ENCODE peak calls at places on chromosomes 3 and 15, in six cellular contexts. L is aorta, J is fibroblast of lung, D is left ventricle myocardium inferior, S is neural progenitor cell, Q is RWPE1. P is an unnamed sample.

GRCh38 chr3:181808053-181808452 is 96.3 kb downstream of the SOX2 start:
- DNase-seq in Q (no peak), J (no peak), S (no peak), L (no peak), D (no peak), P (no peak)

GRCh38 chr3:149999421-149999820 is 28.7 kb upstream of the PFN2 start:
- DNase-seq in S (no peak), D (no peak), L (no peak), J (no peak), Q (no peak), P (no peak)

GRCh38 chr15:52362497-52362896 is 66.9 kb upstream of the MYO5C start:
- DNase-seq in J (peak), D (no peak), S (no peak), L (no peak), Q (no peak), P (no peak)

GRCh38 chr15:33865416-33865815 is 102.9 kb upstream of the CHRM5 start:
- DNase-seq in S (no peak), L (no peak), D (no peak), J (peak), Q (no peak), P (no peak)

GRCh38 chr3:39780352-39780751 is 29.1 kb upstream of the MYRIP start:
- DNase-seq in Q (no peak), D (no peak), L (no peak), J (no peak), S (peak), P (no peak)

GRCh38 chr3:141938011-141938350 is 61.5 kb downstream of the ATP1B3 start:
- DNase-seq in J (no peak), L (peak), S (no peak), D (no peak), Q (no peak), P (no peak)

GRCh38 chr3:183357564-183358079 is 70.8 kb downstream of the MCF2L2 start:
- DNase-seq in J (no peak), Q (no peak), S (no peak), D (no peak), L (no peak), P (no peak)

GRCh38 chr3:184774996-184775715 is 36.8 kb upstream of the VPS8 start:
- DNase-seq in J (no peak), L (peak), D (no peak), S (no peak), Q (no peak), P (no peak)

GRCh38 chr15:88740356-88740755 is 62.9 kb upstream of the ACAN start:
- DNase-seq in D (no peak), S (no peak), Q (no peak), L (no peak), J (no peak), P (no peak)

GRCh38 chr3:75015280-75015679 is 400.8 kb upstream of the CNTN3 start:
- DNase-seq in S (no peak), D (no peak), J (no peak), L (no peak), Q (no peak), P (no peak)

GRCh38 chr15:48370460-48370859 is 39.2 kb downstream of the DUT start:
- DNase-seq in S (no peak), Q (no peak), L (no peak), D (no peak), J (peak), P (no peak)

GRCh38 chr3:13584901-13585300 is 36.0 kb downstream of the FBLN2 start:
- DNase-seq in S (no peak), J (no peak), L (peak), Q (no peak), D (no peak), P (no peak)

GRCh38 chr3:13588971-13589370 is 40.0 kb downstream of the FBLN2 start:
- DNase-seq in L (no peak), Q (no peak), D (no peak), S (no peak), J (no peak), P (no peak)

GRCh38 chr3:13584427-13584891 is 35.5 kb downstream of the FBLN2 start:
- DNase-seq in Q (no peak), S (no peak), L (no peak), J (no peak), D (no peak), P (no peak)

GRCh38 chr3:13588221-13588701 is 39.3 kb downstream of the FBLN2 start:
- DNase-seq in S (no peak), L (no peak), D (no peak), Q (no peak), J (no peak), P (no peak)

GRCh38 chr3:13587442-13587841 is 38.5 kb downstream of the FBLN2 start:
- DNase-seq in D (no peak), J (no peak), Q (no peak), S (no peak), L (no peak), P (no peak)
- H3K27ac ChIP-seq in D (no peak), J (no peak), Q (no peak), S (no peak), L (no peak), P (no peak)

GRCh38 chr15:56653082-56653481 is 80.2 kb downstream of the ZNF280D start:
- DNase-seq in Q (no peak), D (no peak), S (no peak), J (no peak), L (no peak), P (no peak)

GRCh38 chr15:56654624-56655023 is 78.7 kb downstream of the ZNF280D start:
- DNase-seq in L (no peak), J (peak), D (no peak), Q (no peak), S (no peak), P (no peak)

GRCh38 chr15:56659197-56659596 is 74.1 kb downstream of the ZNF280D start:
- DNase-seq in Q (no peak), L (no peak), J (no peak), D (no peak), S (no peak), P (no peak)

GRCh38 chr15:56653787-56654186 is 79.5 kb downstream of the ZNF280D start:
- DNase-seq in Q (no peak), S (no peak), D (no peak), J (no peak), L (no peak), P (no peak)

GRCh38 chr15:56654216-56654615 is 79.1 kb downstream of the ZNF280D start:
- DNase-seq in S (no peak), J (no peak), L (no peak), D (no peak), Q (no peak), P (no peak)
- H3K27ac ChIP-seq in S (no peak), J (no peak), L (no peak), D (no peak), Q (no peak), P (no peak)

GRCh38 chr15:39287322-39288195 is 293.3 kb upstream of the THBS1 start:
- DNase-seq in Q (peak), J (peak), L (no peak), D (no peak), S (no peak), P (no peak)

GRCh38 chr15:39285066-39285465 is 295.8 kb upstream of the THBS1 start:
- DNase-seq in D (no peak), S (no peak), Q (no peak), L (no peak), J (peak), P (no peak)

GRCh38 chr15:39283531-39283930 is 297.3 kb upstream of the THBS1 start:
- DNase-seq in S (no peak), Q (no peak), J (peak), L (no peak), D (no peak), P (no peak)

GRCh38 chr15:39285663-39286062 is 295.2 kb upstream of the THBS1 start:
- DNase-seq in Q (no peak), L (no peak), S (no peak), D (no peak), J (no peak), P (no peak)

DNA sequence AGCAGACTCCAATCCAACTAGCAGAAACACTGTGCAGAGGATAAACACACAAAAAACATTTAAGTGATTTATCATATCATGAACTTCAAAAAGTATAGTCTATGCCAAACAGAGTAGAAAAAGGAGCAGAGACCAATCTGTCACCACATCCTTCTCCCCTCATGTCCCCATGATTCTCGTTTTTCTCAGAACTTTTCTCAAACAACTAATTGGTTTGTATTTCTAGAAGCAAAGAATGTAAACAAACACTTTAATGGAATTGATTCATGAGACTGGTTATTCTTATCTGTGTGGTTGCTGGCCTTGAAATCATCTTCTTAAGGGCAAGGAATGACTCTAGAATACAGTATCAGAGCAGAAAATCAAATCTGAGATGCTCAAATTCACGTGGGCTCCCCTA is 294.2 kb upstream of the THBS1 start:
- DNase-seq in Q (no peak), J (peak), L (no peak), S (no peak), D (no peak), P (no peak)
- H3K27ac ChIP-seq in Q (no peak), J (no peak), L (no peak), S (no peak), D (no peak), P (no peak)

GRCh38 chr3:108208831-108209230 is 13.4 kb downstream of the IFT57 start:
- DNase-seq in S (no peak), Q (no peak), L (no peak), J (no peak), D (no peak), P (no peak)

GRCh38 chr3:108209579-108209978 is 12.6 kb downstream of the IFT57 start:
- DNase-seq in J (no peak), Q (no peak), L (no peak), D (no peak), S (no peak), P (no peak)
- H3K27ac ChIP-seq in J (no peak), Q (no peak), L (no peak), D (no peak), S (no peak), P (no peak)

DNA sequence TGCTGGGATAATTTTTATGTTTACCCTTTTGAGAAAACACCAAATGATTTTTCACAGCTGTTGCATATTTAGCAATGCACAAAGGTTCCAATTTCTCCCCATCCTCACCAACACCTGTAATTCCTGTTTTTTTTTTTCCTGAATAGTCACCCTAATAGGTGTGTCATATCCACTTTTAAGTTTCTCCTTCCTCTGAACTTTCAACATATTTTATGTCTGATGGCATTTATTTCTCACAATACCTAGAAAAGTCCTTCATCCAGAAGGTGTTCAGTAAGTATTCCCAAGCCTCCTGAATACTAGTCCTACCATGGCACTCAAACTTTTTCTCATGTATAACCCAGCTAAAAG is 1.5 kb downstream of the RPL24 start:
- DNase-seq in D (no peak), Q (no peak), S (no peak), J (no peak), L (no peak), P (no peak)
- H3K27ac ChIP-seq in D (peak), Q (no peak), S (no peak), J (peak), L (no peak), P (no peak)

DNA sequence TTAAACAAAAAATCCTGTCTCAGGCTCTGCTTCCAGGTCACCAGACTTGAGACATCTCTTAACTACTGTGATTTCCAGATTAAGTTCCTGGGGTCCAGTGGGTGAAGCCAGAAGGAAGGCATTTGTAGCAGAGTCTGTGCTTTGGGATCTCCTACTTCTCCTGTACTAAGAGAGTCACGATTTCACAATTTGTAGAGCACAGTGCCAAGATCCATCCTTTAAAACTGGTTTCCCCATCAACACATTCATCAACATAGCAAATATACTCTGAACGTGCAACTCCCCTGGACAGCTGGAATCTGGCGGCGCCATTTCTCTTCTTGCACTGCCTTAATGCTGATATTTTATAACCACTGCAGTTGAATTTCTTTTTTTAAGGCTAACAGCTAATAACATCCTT is 33.2 kb downstream of the CDCP1 start:
- DNase-seq in L (no peak), D (no peak), Q (no peak), J (peak), S (no peak), P (no peak)
- H3K27ac ChIP-seq in L (no peak), D (peak), Q (no peak), J (peak), S (no peak), P (peak)

GRCh38 chr3:125351814-125352456 is 23.2 kb downstream of the ZNF148 start:
- DNase-seq in L (no peak), Q (no peak), S (no peak), D (no peak), J (peak), P (no peak)
- H3K27ac ChIP-seq in L (no peak), Q (no peak), S (no peak), D (no peak), J (peak), P (no peak)

P was measured in heart right ventricle.